ENCODE peak calls at places on chromosome 21, in seven cellular contexts. W, Y, Q, S, J, P and X are unnamed samples.

GRCh38 chr21:31636874-31637273 is 22.6 kb upstream of the SOD1 start:
- DNase-seq in P (no peak), J (no peak), Y (no peak), Q (no peak), S (no peak), W (no peak), X (no peak)

GRCh38 chr21:21034046-21034445 is 35.8 kb downstream of the NCAM2 start:
- DNase-seq in Q (no peak), W (no peak), S (no peak), P (no peak), Y (no peak), J (peak; percentile 59), X (no peak)

GRCh38 chr21:31911138-31911907 is 38.5 kb downstream of the HUNK start:
- DNase-seq in Y (no peak), W (no peak), P (no peak), S (no peak), J (peak; percentile 89), Q (peak; percentile 29), X (peak; percentile 60)

GRCh38 chr21:16821588-16821987 is 691.3 kb upstream of the CXADR start:
- DNase-seq in P (no peak), J (no peak), W (no peak), S (no peak), Q (peak; percentile 62), Y (no peak), X (no peak)

GRCh38 chr21:45997495-45998275 is 16.1 kb downstream of the COL6A1 start:
- DNase-seq in P (peak; percentile 68), W (peak; percentile 17), J (no peak), Q (no peak), Y (peak; percentile 13), S (no peak), X (no peak)

GRCh38 chr21:46056450-46056903 is 41.4 kb upstream of the COL6A2 start:
- DNase-seq in W (peak; percentile 83), S (peak; percentile 97), Q (peak; percentile 93), Y (peak; percentile 72), P (peak; percentile 78), J (peak; percentile 89), X (peak; percentile 93)

GRCh38 chr21:37849703-37850102 is 66.6 kb downstream of the KCNJ6 start:
- DNase-seq in J (peak; percentile 59), W (no peak), S (peak; percentile 72), P (no peak), Y (no peak), Q (peak; percentile 91), X (no peak)

GRCh38 chr21:46038871-46039397 is 57.4 kb downstream of the COL6A1 start:
- DNase-seq in S (peak; percentile 97), J (peak; percentile 89), W (peak; percentile 82), Y (peak; percentile 29), Q (peak; percentile 97), P (peak; percentile 80), X (peak; percentile 56)

GRCh38 chr21:21463456-21463855 is 465.2 kb downstream of the NCAM2 start:
- DNase-seq in Q (no peak), S (peak; percentile 14), J (peak; percentile 52), P (no peak), W (no peak), Y (no peak), X (peak; percentile 0)

GRCh38 chr21:40952551-40953330 is 105.8 kb upstream of the DSCAM start:
- DNase-seq in Y (no peak), W (no peak), S (no peak), Q (no peak), J (no peak), P (no peak), X (no peak)

GRCh38 chr21:20790113-20790512 is 208.1 kb upstream of the NCAM2 start:
- DNase-seq in Y (no peak), J (no peak), S (peak; percentile 8), P (no peak), Q (no peak), W (no peak), X (no peak)

GRCh38 chr21:32378956-32379355 is 13.9 kb downstream of the URB1 start:
- DNase-seq in Q (no peak), J (no peak), P (no peak), W (no peak), S (no peak), Y (no peak), X (no peak)

GRCh38 chr21:46184625-46185555 is 631 bp upstream of the SPATC1L start:
- DNase-seq in W (peak; percentile 89), Q (peak; percentile 94), P (peak; percentile 93), S (peak; percentile 95), J (peak; percentile 84), Y (peak; percentile 89), X (peak; percentile 96)

GRCh38 chr21:28148400-28149064 is 844.1 kb downstream of the LTN1 start:
- DNase-seq in P (no peak), W (no peak), S (peak; percentile 70), Y (no peak), J (no peak), Q (peak; percentile 22), X (no peak)

GRCh38 chr21:45376459-45377324 is 28.3 kb upstream of the COL18A1 start:
- DNase-seq in P (peak; percentile 44), Y (peak; percentile 14), W (peak; percentile 21), Q (no peak), J (no peak), S (no peak), X (no peak)

GRCh38 chr21:15604424-15604823 is 125.4 kb upstream of the USP25 start:
- DNase-seq in S (peak; percentile 82), P (no peak), Q (peak; percentile 70), J (peak; percentile 76), W (no peak), Y (no peak), X (peak; percentile 65)

GRCh38 chr21:45945868-45946210 is 35.7 kb upstream of the COL6A1 start:
- DNase-seq in Q (no peak), S (no peak), J (no peak), W (no peak), Y (no peak), P (peak; percentile 56), X (no peak)

GRCh38 chr21:28791595-28792282 is 200.9 kb downstream of the LTN1 start:
- DNase-seq in Y (no peak), Q (no peak), S (no peak), W (no peak), J (no peak), P (no peak), X (no peak)

GRCh38 chr21:22791986-22792560 is 1793.9 kb downstream of the NCAM2 start:
- DNase-seq in Y (no peak), P (no peak), W (no peak), S (peak; percentile 62), J (peak; percentile 87), Q (peak; percentile 24), X (no peak)

GRCh38 chr21:45421846-45422775 is 17.1 kb downstream of the COL18A1 start:
- DNase-seq in Q (no peak), Y (peak; percentile 4), W (peak; percentile 10), J (no peak), S (no peak), P (peak; percentile 65), X (no peak)

DNA sequence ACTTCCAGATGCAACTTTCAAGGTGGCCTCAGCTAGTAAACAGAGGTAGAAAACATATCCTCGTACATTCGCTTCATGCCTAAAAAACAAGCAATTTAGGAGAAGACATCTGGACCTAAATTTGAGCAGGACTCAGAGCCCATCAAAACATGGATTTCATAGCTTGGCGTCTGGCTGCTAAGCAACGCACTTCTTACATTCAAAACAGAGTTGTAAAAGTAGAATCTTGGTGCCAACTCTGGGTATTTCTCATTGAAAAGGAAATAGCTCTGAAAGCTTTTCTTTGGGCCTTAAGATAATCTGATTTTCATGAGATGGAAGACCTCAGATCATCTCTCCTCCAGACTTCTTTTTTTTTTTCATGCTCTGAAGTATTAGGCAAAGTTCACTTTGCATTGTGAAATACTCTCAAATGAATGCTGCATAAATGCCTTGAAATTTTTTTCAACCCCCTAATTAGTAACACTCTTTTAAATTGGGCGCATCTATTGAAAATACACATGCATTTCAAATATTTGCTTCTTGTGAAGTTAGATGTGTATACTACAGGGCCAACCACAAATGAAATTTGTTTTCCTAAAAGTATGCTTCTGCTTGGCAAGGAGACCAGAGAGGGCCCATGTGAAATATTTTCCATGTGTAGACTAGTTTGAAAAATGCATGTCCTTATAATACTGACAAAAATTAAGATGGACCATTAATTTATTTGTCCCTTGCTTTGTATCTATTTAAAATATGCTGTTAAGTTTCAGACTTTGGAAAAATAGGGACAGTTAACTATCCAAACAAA is 4.2 kb downstream of the ADAMTS5 start:
- DNase-seq in W (no peak), Y (no peak), J (peak; percentile 74), Q (no peak), S (peak; percentile 35), P (no peak), X (no peak)
- H3K4me3 ChIP-seq in W (peak overlapping the region; percentile 24), Y (no peak overlapping the region), J (peak overlapping the region; percentile 96), Q (peak overlapping the region; percentile 6), S (no peak overlapping the region), P (no peak overlapping the region), X (peak overlapping the region; percentile 61)

GRCh38 chr21:42413093-42413492 is 9.4 kb downstream of the UBASH3A start:
- DNase-seq in J (no peak), Q (no peak), Y (no peak), W (no peak), P (no peak), S (no peak), X (no peak)
- H3K36me3 ChIP-seq in J (no peaks in the 10 kb centered on the region), Q (no peaks in the 10 kb centered on the region), Y (no peaks in the 10 kb centered on the region), W (no peaks in the 10 kb centered on the region), P (no peaks in the 10 kb centered on the region), S (no peaks in the 10 kb centered on the region), X (no peaks in the 10 kb centered on the region)

DNA sequence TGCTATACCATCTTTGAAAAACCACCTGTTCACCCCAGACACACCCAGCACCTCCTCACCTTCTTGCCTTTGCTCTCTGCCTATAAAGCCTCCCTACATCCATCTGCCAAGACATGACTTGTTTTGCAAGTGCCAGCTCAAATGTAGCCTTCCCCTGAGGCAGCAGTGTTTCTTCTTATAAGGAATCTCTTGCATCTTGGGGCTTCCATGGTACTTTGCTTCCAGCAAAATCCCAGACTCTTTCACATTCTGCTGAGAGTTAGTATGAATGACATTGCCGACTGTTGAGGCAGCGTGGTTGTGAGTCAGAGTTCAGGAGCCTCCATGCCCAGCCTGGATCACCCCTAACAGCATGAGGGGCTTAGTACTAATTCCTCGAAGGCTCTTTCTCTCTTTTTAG is 217.4 kb upstream of the RUNX1 start:
- DNase-seq in P (no peak), J (no peak), Y (no peak), W (no peak), S (no peak), Q (peak; percentile 47), X (peak; percentile 20)
- H3K4me3 ChIP-seq in P (no peak overlapping the region), J (no peak overlapping the region), Y (no peak overlapping the region), W (no peak overlapping the region), S (no peak overlapping the region), Q (no peak overlapping the region), X (no peak overlapping the region)

GRCh38 chr21:36751383-36751782 is 52.5 kb downstream of the SIM2 start:
- DNase-seq in J (no peak), W (no peak), Q (no peak), P (no peak), Y (no peak), S (no peak), X (no peak)
- H3K36me3 ChIP-seq in J (no peaks in the 10 kb centered on the region), W (no peaks in the 10 kb centered on the region), Q (peaks cover 1% of the 10 kb centered on the region), P (no peaks in the 10 kb centered on the region), Y (no peaks in the 10 kb centered on the region), S (no peaks in the 10 kb centered on the region), X (peaks cover 18% of the 10 kb centered on the region)

GRCh38 chr21:33686386-33686785 is 44.1 kb downstream of the ITSN1 start:
- DNase-seq in W (no peak), J (no peak), Q (no peak), P (no peak), S (no peak), Y (no peak), X (no peak)
- H3K4me3 ChIP-seq in W (no peak overlapping the region), J (peak overlapping the region; percentile 2), Q (no peak overlapping the region), P (no peak overlapping the region), S (peak overlapping the region; percentile 6), Y (no peak overlapping the region), X (no peak overlapping the region)